ENCODE peak calls at places on chromosomes 7 and 10, in four cellular contexts. One of them, this sample, is unnamed.

GRCh38 chr7:116258734-116259133 is 48.4 kb downstream of the TES start:
- DNase-seq in NCI-H146: peak; percentile 2
- DNase-seq in choroid plexus epithelial cell: peak; percentile 86
- DNase-seq in HuH-7: no peak
- DNase-seq in this sample: no peak

GRCh38 chr10:61606971-61607907 is 55.5 kb upstream of the CABCOCO1 start:
- DNase-seq in NCI-H146: peak; percentile 10
- DNase-seq in choroid plexus epithelial cell: peak; percentile 48
- DNase-seq in HuH-7: no peak
- DNase-seq in this sample: no peak

GRCh38 chr10:75616076-75616475 is 184.7 kb downstream of the LRMDA start:
- DNase-seq in NCI-H146: no peak
- DNase-seq in choroid plexus epithelial cell: no peak
- DNase-seq in HuH-7: no peak
- DNase-seq in this sample: no peak

GRCh38 chr10:87656431-87657072 is 3.1 kb upstream of the PAPSS2 start:
- DNase-seq in NCI-H146: peak; percentile 34
- DNase-seq in choroid plexus epithelial cell: peak; percentile 73
- DNase-seq in HuH-7: no peak
- DNase-seq in this sample: no peak

GRCh38 chr7:28093617-28094232 is 86.9 kb downstream of the JAZF1 start:
- DNase-seq in NCI-H146: peak; percentile 47
- DNase-seq in choroid plexus epithelial cell: peak; percentile 87
- DNase-seq in HuH-7: peak; percentile 66
- DNase-seq in this sample: peak; percentile 49

GRCh38 chr10:5893321-5893720 is 3.3 kb downstream of the FBH1 start:
- DNase-seq in NCI-H146: no peak
- DNase-seq in choroid plexus epithelial cell: no peak
- DNase-seq in HuH-7: no peak
- DNase-seq in this sample: no peak

GRCh38 chr7:133575726-133576125 is 322.8 kb downstream of the EXOC4 start:
- DNase-seq in NCI-H146: no peak
- DNase-seq in choroid plexus epithelial cell: peak; percentile 37
- DNase-seq in HuH-7: no peak
- DNase-seq in this sample: no peak

GRCh38 chr10:77643795-77644468 is 6.3 kb upstream of the KCNMA1 start:
- DNase-seq in NCI-H146: peak; percentile 46
- DNase-seq in choroid plexus epithelial cell: peak; percentile 88
- DNase-seq in HuH-7: peak; percentile 34
- DNase-seq in this sample: no peak

GRCh38 chr7:27156508-27156898 is at the start of gene HOXA7:
- DNase-seq in NCI-H146: peak; percentile 80
- DNase-seq in choroid plexus epithelial cell: no peak
- DNase-seq in HuH-7: peak; percentile 96
- DNase-seq in this sample: no peak

GRCh38 chr7:108000875-108001758 is 1.8 kb downstream of the LAMB1 start:
- DNase-seq in NCI-H146: no peak
- DNase-seq in choroid plexus epithelial cell: peak; percentile 56
- DNase-seq in HuH-7: peak; percentile 78
- DNase-seq in this sample: peak; percentile 58

GRCh38 chr7:37081436-37081835 is 357.1 kb upstream of the AOAH start:
- DNase-seq in NCI-H146: peak; percentile 32
- DNase-seq in choroid plexus epithelial cell: peak; percentile 6
- DNase-seq in HuH-7: no peak
- DNase-seq in this sample: no peak

GRCh38 chr7:150341263-150342118 is at the start of gene RARRES2:
- DNase-seq in NCI-H146: no peak
- DNase-seq in choroid plexus epithelial cell: peak; percentile 29
- DNase-seq in HuH-7: no peak
- DNase-seq in this sample: peak; percentile 56

GRCh38 chr10:27635699-27636270 is 109.8 kb downstream of the MKX start:
- DNase-seq in NCI-H146: no peak
- DNase-seq in choroid plexus epithelial cell: no peak
- DNase-seq in HuH-7: no peak
- DNase-seq in this sample: no peak